ENCODE peak calls at places on chromosomes 3 and 15, in nine cellular contexts. C is Ammon's horn; F is amygdala; D is lung microvascular endothelial cell; T is GM23338; Z is stimulated activated CD8-positive, alpha-beta memory T cell treated with anti-CD3 and anti-CD28 coated beads, Interleukin-7, amount 100 ng/mL, for 1 hour; V is psoas muscle; B is testis; U is midbrain. K is an unnamed sample.

GRCh38 chr15:40787344-40787841 is 17.6 kb downstream of the C15orf62 start:
- DNase-seq in D (peak; percentile 67), C (no peak), Z (no peak), F (no peak), U (no peak), B (no peak), V (no peak), T (peak; percentile 94), K (peak; percentile 41)

GRCh38 chr3:190369701-190370295 is 18.2 kb upstream of the CLDN16 start:
- DNase-seq in C (no peak), D (no peak), F (no peak), U (no peak), Z (no peak), V (no peak), B (no peak), T (no peak), K (no peak)

GRCh38 chr3:192917508-192918274 is at the start of gene MB21D2:
- DNase-seq in D (peak; percentile 87), T (peak; percentile 74), B (peak; percentile 91), F (peak; percentile 84), C (peak; percentile 86), U (peak; percentile 87), Z (no peak), V (peak; percentile 77), K (peak; percentile 60)

GRCh38 chr15:98120561-98120960 is 160.1 kb downstream of the ARRDC4 start:
- DNase-seq in D (no peak), F (no peak), T (no peak), Z (no peak), V (no peak), U (no peak), C (no peak), B (no peak), K (no peak)

GRCh38 chr3:132407025-132407424 is 10.3 kb upstream of the DNAJC13 start:
- DNase-seq in V (no peak), Z (no peak), B (no peak), T (no peak), U (no peak), F (no peak), D (no peak), C (no peak), K (no peak)

GRCh38 chr3:102235679-102236078 is 199.1 kb upstream of the ZPLD1 start:
- DNase-seq in F (no peak), Z (no peak), B (peak; percentile 28), C (no peak), D (no peak), T (peak; percentile 63), V (no peak), U (no peak), K (peak; percentile 58)

GRCh38 chr3:143216709-143217182 is 97.2 kb downstream of the CHST2 start:
- DNase-seq in Z (no peak), V (no peak), T (no peak), C (no peak), D (peak; percentile 17), B (no peak), F (no peak), U (no peak), K (peak; percentile 38)

GRCh38 chr3:39531681-39532080 is 64.2 kb downstream of the MOBP start:
- DNase-seq in U (no peak), D (peak; percentile 97), C (no peak), F (no peak), Z (no peak), V (no peak), B (no peak), T (no peak), K (no peak)

GRCh38 chr3:71874618-71875017 is 89.7 kb upstream of the PROK2 start:
- DNase-seq in B (no peak), D (no peak), F (no peak), V (no peak), U (no peak), T (no peak), C (no peak), Z (no peak), K (no peak)

GRCh38 chr3:158791259-158791920 is 10.5 kb upstream of the MFSD1 start:
- DNase-seq in Z (no peak), F (no peak), T (peak; percentile 77), C (peak; percentile 81), U (peak; percentile 50), B (no peak), V (no peak), D (peak; percentile 81), K (peak; percentile 83)

GRCh38 chr15:76199106-76200082 is 111.9 kb downstream of the ETFA start:
- DNase-seq in C (no peak), B (no peak), F (no peak), U (no peak), Z (no peak), D (peak; percentile 87), V (peak; percentile 88), T (no peak), K (no peak)

GRCh38 chr3:54034971-54035370 is 87.4 kb upstream of the CACNA2D3 start:
- DNase-seq in F (no peak), Z (no peak), U (no peak), T (no peak), B (no peak), C (no peak), D (no peak), V (no peak), K (no peak)

GRCh38 chr3:187104956-187105355 is 34.3 kb downstream of the RPL39L start:
- DNase-seq in B (no peak), V (no peak), C (no peak), T (no peak), F (no peak), D (no peak), Z (no peak), U (no peak), K (no peak)

GRCh38 chr15:73906346-73907017 is 19.8 kb upstream of the LOXL1 start:
- DNase-seq in T (no peak), C (no peak), F (no peak), D (no peak), Z (no peak), V (no peak), B (no peak), U (no peak), K (no peak)

GRCh38 chr3:197749315-197749600 is 425 bp upstream of the FYTTD1 start:
- DNase-seq in V (no peak), D (peak; percentile 57), Z (no peak), C (no peak), U (no peak), B (peak; percentile 71), F (no peak), T (peak; percentile 76), K (peak; percentile 80)

GRCh38 chr3:50267280-50267913 is 1.6 kb upstream of the SEMA3B start:
- DNase-seq in D (no peak), F (peak; percentile 31), V (peak; percentile 72), T (peak; percentile 57), Z (no peak), C (peak; percentile 84), U (peak; percentile 71), B (peak; percentile 53), K (no peak)

GRCh38 chr3:49804141-49805041 is 1.3 kb downstream of the INKA1 start:
- DNase-seq in Z (no peak), U (no peak), T (no peak), D (peak; percentile 63), C (no peak), B (no peak), V (peak; percentile 43), F (no peak), K (no peak)

K was measured in RPMI8226.